ENCODE peak calls at places on chromosomes 3 and 15, in four cellular contexts. A is IMR-90, D is H1, U is H9. T is an unnamed sample.

GRCh38 chr15:86629409-86629808 is 549.7 kb downstream of the AGBL1 start:
- DNase-seq in A (no peak), D (no peak), U (no peak), T (no peak)

GRCh38 chr15:77568960-77569646 is 63.6 kb downstream of the LINGO1 start:
- DNase-seq in A (peak; percentile 11), D (no peak), U (no peak), T (no peak)

GRCh38 chr3:160648701-160649100 is 28.3 kb upstream of the ARL14 start:
- DNase-seq in A (no peak), D (no peak), U (no peak), T (no peak)

GRCh38 chr3:192916455-192917257 is 1.0 kb downstream of the MB21D2 start:
- DNase-seq in A (peak; percentile 73), D (peak; percentile 75), U (peak; percentile 82), T (peak; percentile 58)

GRCh38 chr3:56042326-56042951 is 425.8 kb downstream of the ERC2 start:
- DNase-seq in A (peak; percentile 61), D (no peak), U (no peak), T (peak; percentile 11)

GRCh38 chr15:44231842-44232241 is 36.8 kb upstream of the FRMD5 start:
- DNase-seq in A (peak; percentile 34), D (no peak), U (no peak), T (no peak)

GRCh38 chr3:160126046-160126445 is 99.2 kb upstream of the C3orf80 start:
- DNase-seq in A (no peak), D (no peak), U (no peak), T (no peak)

GRCh38 chr15:44584162-44584749 is 47.3 kb downstream of the EIF3J start:
- DNase-seq in A (no peak), D (peak; percentile 70), U (peak; percentile 72), T (no peak)

GRCh38 chr3:29282431-29283296 is 1.8 kb downstream of the RBMS3 start:
- DNase-seq in A (peak; percentile 64), D (no peak), U (no peak), T (no peak)

GRCh38 chr3:159238646-159239045 is 436.8 kb downstream of the MFSD1 start:
- DNase-seq in A (no peak), D (no peak), U (no peak), T (no peak)

GRCh38 chr3:115169808-115170207 is 22.7 kb upstream of the ZBTB20 start:
- DNase-seq in A (no peak), D (no peak), U (no peak), T (no peak)

GRCh38 chr15:90187257-90187868 is 13.8 kb upstream of the SEMA4B start:
- DNase-seq in A (no peak), D (no peak), U (no peak), T (no peak)

GRCh38 chr15:82177291-82178010 is 85.1 kb downstream of the EFL1 start:
- DNase-seq in A (peak; percentile 62), D (no peak), U (no peak), T (no peak)

GRCh38 chr3:171364500-171364899 is 95.7 kb downstream of the TNIK start:
- DNase-seq in A (no peak), D (no peak), U (no peak), T (no peak)

GRCh38 chr3:169147246-169148008 is 516.1 kb downstream of the MECOM start:
- DNase-seq in A (peak; percentile 61), D (peak; percentile 76), U (peak; percentile 86), T (peak; percentile 80)

GRCh38 chr15:63600001-63600645 is 2.9 kb downstream of the FBXL22 start:
- DNase-seq in A (no peak), D (peak; percentile 80), U (peak; percentile 51), T (peak; percentile 36)

GRCh38 chr3:107676469-107677309 is 153.9 kb downstream of the BBX start:
- DNase-seq in A (peak; percentile 43), D (no peak), U (no peak), T (no peak)

GRCh38 chr3:152403632-152404066 is 134.9 kb downstream of the MBNL1 start:
- DNase-seq in A (peak; percentile 42), D (no peak), U (no peak), T (no peak)

GRCh38 chr3:53169045-53169831 is 8.2 kb downstream of the PRKCD start:
- DNase-seq in A (no peak), D (no peak), U (peak; percentile 61), T (no peak)

GRCh38 chr3:124298951-124299350 is 307.0 kb upstream of the ROPN1 start:
- DNase-seq in A (no peak), D (no peak), U (no peak), T (no peak)

GRCh38 chr15:93235926-93236781 is 147.1 kb upstream of the RGMA start:
- DNase-seq in A (no peak), D (peak; percentile 47), U (no peak), T (no peak)

DNA sequence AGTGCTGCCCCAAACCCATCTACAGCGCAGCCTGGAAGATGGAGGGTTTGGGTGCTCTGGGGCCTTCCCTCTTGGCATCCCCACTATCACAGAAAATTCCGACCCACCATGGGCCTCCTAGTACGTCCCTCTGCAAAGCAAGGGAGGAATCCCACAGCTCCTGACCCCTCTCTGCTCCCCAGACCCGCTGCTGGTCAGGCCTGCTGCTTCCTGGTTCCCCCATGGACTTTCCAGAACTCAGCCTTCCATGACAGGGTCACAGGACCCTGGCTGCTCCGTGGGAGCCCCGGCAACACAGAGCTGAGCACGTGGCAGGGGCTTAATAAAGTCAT is 3.1 kb upstream of the LOXL1 start:
- DNase-seq in A (no peak), D (no peak), U (no peak), T (no peak)
- H4K91ac ChIP-seq in A (peak overlapping the region; percentile 100), D (peak overlapping the region; percentile 58), U (no peak overlapping the region), T (no peak overlapping the region)

GRCh38 chr3:142724682-142725351 is 983 bp downstream of the TRPC1 start:
- DNase-seq in A (peak; percentile 18), D (peak; percentile 82), U (peak; percentile 82), T (no peak)
- H2BK5ac ChIP-seq in A (no peak overlapping the region), D (peak overlapping the region; percentile 95), U (peak overlapping the region; percentile 20), T (peak overlapping the region; percentile 95)

DNA sequence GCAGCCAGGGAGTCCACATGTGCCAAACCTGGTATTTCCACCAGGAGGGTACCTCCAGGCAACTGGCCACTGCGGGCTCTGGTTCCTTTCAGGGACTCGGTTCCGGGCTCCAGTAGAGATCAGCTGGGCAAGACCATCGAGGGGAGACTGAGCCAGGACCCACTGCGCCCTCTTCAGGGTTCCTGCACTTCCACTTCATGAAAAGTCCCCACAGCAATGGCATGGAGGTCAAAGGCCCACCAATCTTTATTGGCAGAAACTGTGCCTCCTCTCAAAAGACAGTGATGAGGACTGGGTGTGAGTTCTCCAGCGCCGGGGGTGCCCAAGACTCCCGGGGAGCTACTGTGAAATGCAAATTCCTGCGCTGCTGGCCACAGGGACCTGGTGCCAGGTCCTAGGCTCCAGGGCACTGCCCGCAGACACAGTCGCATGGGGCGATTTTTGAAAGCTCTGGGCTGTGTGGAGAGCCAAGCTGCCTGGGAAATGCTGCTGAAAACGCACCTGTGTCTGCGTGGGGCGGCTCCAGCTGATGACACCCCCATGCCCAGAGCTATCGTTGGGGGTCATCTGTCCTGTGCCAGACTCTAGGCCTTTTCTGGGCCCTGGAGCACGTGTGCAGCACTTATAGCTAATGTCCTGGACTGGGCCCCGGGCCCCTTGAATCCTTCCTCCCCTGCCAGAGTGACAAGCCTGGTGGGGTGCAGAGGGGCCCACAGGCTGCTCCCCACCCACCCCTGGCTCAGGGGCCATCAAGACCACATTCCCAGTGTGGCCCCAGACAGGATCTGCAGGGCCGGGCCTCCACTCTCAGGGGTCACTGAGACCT is 144.0 kb downstream of the NSMCE3 start:
- DNase-seq in A (no peak), D (no peak), U (no peak), T (no peak)
- H4K91ac ChIP-seq in A (no peak overlapping the region), D (no peak overlapping the region), U (no peak overlapping the region), T (no peak overlapping the region)

GRCh38 chr15:39668457-39668856 is 87.6 kb downstream of the THBS1 start:
- DNase-seq in A (no peak), D (no peak), U (no peak), T (no peak)

GRCh38 chr15:39665629-39666245 is 84.9 kb downstream of the THBS1 start:
- DNase-seq in A (no peak), D (no peak), U (no peak), T (no peak)

GRCh38 chr15:39669671-39670070 is 88.8 kb downstream of the THBS1 start:
- DNase-seq in A (no peak), D (no peak), U (no peak), T (no peak)

GRCh38 chr15:39666671-39667070 is 85.8 kb downstream of the THBS1 start:
- DNase-seq in A (peak; percentile 72), D (no peak), U (no peak), T (peak; percentile 20)

DNA sequence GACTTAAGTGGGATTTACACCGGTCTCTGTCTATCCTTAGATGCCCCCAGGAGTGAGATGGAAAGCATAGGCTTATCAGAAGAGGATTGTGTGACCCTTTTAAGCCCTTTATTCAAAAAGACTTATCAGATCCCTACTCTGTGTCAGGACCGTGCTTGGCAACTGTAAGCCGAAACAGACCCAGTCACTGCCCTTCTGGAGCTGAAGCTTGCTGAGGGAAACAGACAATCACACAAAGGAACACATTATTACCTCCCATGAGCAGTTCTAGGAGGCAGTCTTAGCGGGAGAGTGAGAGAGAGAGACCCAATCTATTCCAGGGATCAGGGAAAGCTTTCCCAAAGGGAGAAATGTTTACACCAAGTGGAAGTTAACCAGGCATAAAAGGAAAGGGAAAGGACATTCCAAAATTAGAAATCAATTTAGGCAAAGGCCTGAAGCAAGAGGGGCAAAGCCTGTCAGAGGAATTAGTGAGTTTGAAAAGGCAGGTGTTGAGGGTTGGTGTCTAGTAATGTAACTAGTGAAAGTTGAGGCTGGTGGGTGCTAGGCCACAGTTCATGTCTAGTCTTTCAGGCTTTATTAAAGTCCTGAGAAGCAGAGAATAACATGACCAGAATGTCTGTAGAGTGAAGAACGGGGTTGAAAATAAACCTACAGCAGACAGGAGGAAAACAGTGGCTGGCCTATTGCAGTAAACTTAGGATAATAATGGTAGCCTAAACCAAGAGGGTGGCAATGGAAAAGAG is 86.7 kb downstream of the THBS1 start:
- DNase-seq in A (no peak), D (no peak), U (no peak), T (no peak)
- H2BK5ac ChIP-seq in A (peak overlapping the region; percentile 78), D (peak overlapping the region; percentile 82), U (no peak overlapping the region), T (no peak overlapping the region)

GRCh38 chr15:51736646-51737537 is 563 bp downstream of the LYSMD2 start:
- DNase-seq in A (no peak), D (peak; percentile 68), U (peak; percentile 60), T (no peak)
- H4K91ac ChIP-seq in A (peak overlapping the region; percentile 23), D (peak overlapping the region; percentile 54), U (no peak overlapping the region), T (no peak overlapping the region)

T was measured in neuronal stem cell.